ENCODE peak calls at places on chromosome 9, in six cellular contexts. J is NCI-H187; F is GM23248; T is osteocyte; K is stimulated activated CD4-positive, alpha-beta T cell treated with anti-CD3 and anti-CD28 coated beads, TNF-alpha, amount 100 ng/mL, for 4 hours; X is EL. M is an unnamed sample.

GRCh38 chr9:83220737-83221136 is 157.8 kb upstream of the RASEF start:
- DNase-seq in J (no peak), F (peak; percentile 84), T (no peak), K (no peak), X (peak; percentile 33), M (no peak)

GRCh38 chr9:29422445-29422844 is 1849.2 kb upstream of the C9orf72 start:
- DNase-seq in J (no peak), F (no peak), T (no peak), K (no peak), X (no peak), M (no peak)

GRCh38 chr9:37449877-37450632 is 15.2 kb downstream of the ZBTB5 start:
- DNase-seq in J (no peak), F (no peak), T (no peak), K (no peak), X (no peak), M (no peak)

GRCh38 chr9:14654932-14655331 is 38.3 kb downstream of the ZDHHC21 start:
- DNase-seq in J (no peak), F (no peak), T (no peak), K (no peak), X (no peak), M (no peak)

GRCh38 chr9:27368317-27368985 is 71.5 kb upstream of the EQTN start:
- DNase-seq in J (no peak), F (peak; percentile 26), T (no peak), K (no peak), X (no peak), M (no peak)

GRCh38 chr9:79007701-79008483 is 563.9 kb upstream of the TLE4 start:
- DNase-seq in J (no peak), F (no peak), T (no peak), K (no peak), X (no peak), M (no peak)

GRCh38 chr9:94553029-94553938 is 1.6 kb upstream of the PCAT7 start:
- DNase-seq in J (no peak), F (no peak), T (no peak), K (no peak), X (no peak), M (no peak)

GRCh38 chr9:81621785-81622243 is 67.5 kb downstream of the TLE1 start:
- DNase-seq in J (no peak), F (no peak), T (no peak), K (no peak), X (no peak), M (no peak)

GRCh38 chr9:133278161-133279131 is 3.4 kb upstream of the ABO start:
- DNase-seq in J (no peak), F (no peak), T (peak; percentile 60), K (no peak), X (no peak), M (no peak)

M was measured in NCI-H2029.